ENCODE peak calls at places on chromosomes 11 and 22, in four cellular contexts. M is nephron progenitor cell, I is NCI-H2029 treated with DMSO at 0.1 percent for 48 hours, S is Ammon's horn. V is an unnamed sample.

GRCh38 chr22:38921126-38921525 is 36.3 kb upstream of the APOBEC3A start:
- DNase-seq in S (no peak), I (peak), M (no peak), V (no peak)

GRCh38 chr22:36853407-36854099 is 7.3 kb upstream of the NCF4 start:
- DNase-seq in I (no peak), S (peak), M (peak), V (peak)

GRCh38 chr11:107591098-107591445 is at the start of gene ELMOD1:
- DNase-seq in M (peak), I (no peak), S (peak), V (peak)

GRCh38 chr11:121741316-121741715 is 288.5 kb upstream of the SORL1-AS1 start:
- DNase-seq in M (no peak), S (no peak), I (no peak), V (peak)

GRCh38 chr11:70667767-70668166 is 269.4 kb downstream of the CTTN start:
- DNase-seq in M (no peak), I (no peak), S (no peak), V (no peak)

GRCh38 chr11:33320814-33321330 is 63.7 kb downstream of the HIPK3 start:
- DNase-seq in I (no peak), M (no peak), S (no peak), V (no peak)

GRCh38 chr11:12526789-12527188 is 147.4 kb upstream of the TEAD1 start:
- DNase-seq in S (no peak), I (no peak), M (no peak), V (no peak)

GRCh38 chr22:29827091-29827490 is 11.0 kb downstream of the ASCC2 start:
- DNase-seq in I (no peak), M (no peak), S (no peak), V (no peak)

GRCh38 chr11:43943931-43944751 is 1.7 kb downstream of the C11orf96 start:
- DNase-seq in M (peak), S (no peak), I (no peak), V (no peak)

GRCh38 chr22:43053176-43053575 is 36.0 kb downstream of the TTLL1 start:
- DNase-seq in S (no peak), I (no peak), M (no peak), V (no peak)

GRCh38 chr11:35318977-35319925 is 100.1 kb downstream of the SLC1A2 start:
- DNase-seq in M (no peak), I (no peak), S (no peak), V (no peak)

GRCh38 chr11:62560566-62561103 is 13.1 kb downstream of the EEF1G start:
- DNase-seq in M (peak), I (no peak), S (peak), V (no peak)

GRCh38 chr11:97506360-97506759 is 1116.5 kb downstream of the JRKL start:
- DNase-seq in S (no peak), I (no peak), M (no peak), V (no peak)

GRCh38 chr11:14499178-14499559 is 442 bp downstream of the COPB1 start:
- DNase-seq in I (no peak), M (peak), S (peak), V (peak)

GRCh38 chr22:27100789-27101188 is 443.4 kb downstream of the MIAT start:
- DNase-seq in M (peak), I (no peak), S (no peak), V (no peak)

GRCh38 chr11:82732734-82733443 is 775 bp downstream of the FAM181B start:
- DNase-seq in S (no peak), M (peak), I (no peak), V (peak)

GRCh38 chr11:697028-697491 is 1.4 kb downstream of the TMEM80 start:
- DNase-seq in S (no peak), M (no peak), I (no peak), V (peak)

GRCh38 chr22:46110215-46110614 is 40.1 kb upstream of the PPARA start:
- DNase-seq in S (no peak), I (no peak), M (no peak), V (no peak)

GRCh38 chr11:95156133-95156731 is 66.6 kb downstream of the ENDOD1 start:
- DNase-seq in S (no peak), I (no peak), M (no peak), V (no peak)

GRCh38 chr11:109088061-109088460 is 333.9 kb upstream of the C11orf87 start:
- DNase-seq in M (no peak), I (no peak), S (no peak), V (no peak)

GRCh38 chr11:96342131-96342970 is 644 bp downstream of the MAML2 start:
- DNase-seq in I (no peak), M (no peak), S (no peak), V (no peak)

GRCh38 chr11:57599381-57599780 is 1.9 kb downstream of the SERPING1 start:
- DNase-seq in S (no peak), I (no peak), M (no peak), V (no peak)

GRCh38 chr11:112656772-112657428 is 304.3 kb upstream of the NCAM1 start:
- DNase-seq in I (no peak), M (no peak), S (no peak), V (no peak)

GRCh38 chr11:71239581-71239980 is 12.8 kb downstream of the SHANK2 start:
- DNase-seq in I (no peak), S (no peak), M (no peak), V (no peak)

GRCh38 chr22:45308624-45309421 is 911 bp upstream of the FAM118A start:
- DNase-seq in M (peak), S (no peak), I (no peak), V (no peak)

V was measured in globus pallidus.